ENCODE peak calls at places on chromosomes 12 and 14, in eight cellular contexts. I, T, K, E, C, W, P and D are unnamed samples.
A peak's percentile ranks its signal among the peaks of the same experiment; 100 is the strongest.

GRCh38 chr14:97580923-97581495 is 783.8 kb downstream of the VRK1 start:
- DNase-seq in C (no peak), W (no peak), T (no peak), K (peak; percentile 30), P (no peak), I (no peak), E (no peak), D (no peak)

GRCh38 chr14:64828096-64828495 is 51.6 kb downstream of the SPTB start:
- DNase-seq in K (no peak), P (no peak), T (no peak), I (no peak), C (no peak), W (no peak), E (no peak), D (no peak)

GRCh38 chr14:99268776-99269510 is 3.1 kb downstream of the BCL11B start:
- DNase-seq in W (no peak), I (no peak), C (no peak), P (no peak), T (no peak), E (peak; percentile 10), K (no peak), D (no peak)

GRCh38 chr14:105492051-105492965 is 1.3 kb downstream of the TEDC1 start:
- DNase-seq in I (peak; percentile 96), T (no peak), W (no peak), K (no peak), P (no peak), E (no peak), C (no peak), D (no peak)

GRCh38 chr12:68950511-68950910 is 17.5 kb upstream of the CPM start:
- DNase-seq in K (no peak), P (no peak), W (no peak), I (no peak), C (no peak), T (peak; percentile 34), E (no peak), D (no peak)

GRCh38 chr12:132391326-132392041 is 62.1 kb upstream of the GALNT9 start:
- DNase-seq in T (no peak), W (no peak), E (no peak), K (no peak), C (no peak), I (no peak), P (no peak), D (no peak)

GRCh38 chr14:73888971-73889370 is 2.3 kb downstream of the ZNF410 start:
- DNase-seq in E (no peak), W (no peak), T (no peak), P (no peak), K (no peak), C (peak; percentile 68), I (no peak), D (no peak)

GRCh38 chr14:61280092-61280525 is 1.0 kb downstream of the TMEM30B start:
- DNase-seq in K (no peak), E (no peak), I (peak; percentile 64), P (no peak), W (no peak), T (peak; percentile 43), C (no peak), D (no peak)

GRCh38 chr14:64923015-64923414 is 8.8 kb downstream of the CHURC1 start:
- DNase-seq in K (no peak), W (no peak), C (no peak), E (no peak), I (no peak), P (no peak), T (no peak), D (no peak)

GRCh38 chr14:24095196-24096068 is 1.3 kb downstream of the PCK2 start:
- DNase-seq in P (peak; percentile 36), E (no peak), I (peak; percentile 97), K (no peak), T (peak; percentile 29), C (peak; percentile 83), W (no peak), D (peak; percentile 29)

GRCh38 chr12:122117979-122118378 is 39.4 kb downstream of the MLXIP start:
- DNase-seq in C (no peak), I (no peak), W (no peak), E (no peak), T (no peak), P (no peak), K (no peak), D (no peak)

GRCh38 chr12:97639702-97640101 is 177.1 kb downstream of the RMST start:
- DNase-seq in C (no peak), E (no peak), I (no peak), P (no peak), T (no peak), K (peak; percentile 32), W (no peak), D (no peak)

GRCh38 chr12:81896771-81897170 is 137.6 kb upstream of the PPFIA2 start:
- DNase-seq in W (no peak), E (no peak), C (no peak), T (no peak), K (no peak), I (no peak), P (no peak), D (peak; percentile 1)

GRCh38 chr12:27693403-27693802 is 2.8 kb upstream of the REP15 start:
- DNase-seq in I (no peak), P (no peak), W (no peak), T (no peak), K (no peak), E (no peak), C (no peak), D (no peak)